ENCODE peak calls at places on chromosomes 6 and 20, in ten cellular contexts. B, Q, I, M, U, F, Z, P, E and A are unnamed samples.

GRCh38 chr6:52416629-52417151 is 3.5 kb upstream of the EFHC1 start:
- DNase-seq in B (peak), Q (peak), I (peak), M (peak), U (no peak), F (peak), Z (no peak), P (no peak), E (no peak), A (peak)

GRCh38 chr20:58665606-58666005 is 14.5 kb downstream of the STX16 start:
- DNase-seq in B (no peak), Q (no peak), I (no peak), M (no peak), U (no peak), F (no peak), Z (peak), P (no peak), E (no peak), A (no peak)

GRCh38 chr6:140670013-140670412 is 1295.6 kb upstream of the CITED2 start:
- DNase-seq in B (no peak), Q (peak), I (peak), M (no peak), U (no peak), F (peak), Z (no peak), P (no peak), E (no peak), A (no peak)

GRCh38 chr6:43764767-43765166 is 5.2 kb upstream of the VEGFA start:
- DNase-seq in B (no peak), Q (no peak), I (no peak), M (peak), U (no peak), F (no peak), Z (no peak), P (no peak), E (no peak), A (no peak)

GRCh38 chr6:166605752-166606151 is 19.3 kb upstream of the RAMACL start:
- DNase-seq in B (no peak), Q (no peak), I (no peak), M (no peak), U (no peak), F (no peak), Z (no peak), P (no peak), E (no peak), A (no peak)

GRCh38 chr6:25998379-25998778 is 35.8 kb downstream of the TRIM38 start:
- DNase-seq in B (no peak), Q (no peak), I (no peak), M (no peak), U (no peak), F (no peak), Z (no peak), P (no peak), E (no peak), A (no peak)

GRCh38 chr6:106125925-106126435 is 39.8 kb downstream of the PRDM1 start:
- DNase-seq in B (peak), Q (no peak), I (no peak), M (no peak), U (no peak), F (no peak), Z (no peak), P (no peak), E (no peak), A (peak)

GRCh38 chr6:15882915-15883314 is 220.1 kb upstream of the DTNBP1 start:
- DNase-seq in B (no peak), Q (no peak), I (no peak), M (no peak), U (peak), F (no peak), Z (no peak), P (no peak), E (no peak), A (no peak)

GRCh38 chr20:51481311-51481997 is 61.1 kb downstream of the NFATC2 start:
- DNase-seq in B (peak), Q (no peak), I (no peak), M (no peak), U (no peak), F (no peak), Z (no peak), P (no peak), E (no peak), A (peak)

GRCh38 chr6:134510920-134511319 is 193.0 kb upstream of the SGK1 start:
- DNase-seq in B (no peak), Q (no peak), I (no peak), M (no peak), U (no peak), F (no peak), Z (no peak), P (no peak), E (no peak), A (no peak)

GRCh38 chr20:58366866-58367265 is 22.2 kb upstream of the VAPB start:
- DNase-seq in B (no peak), Q (no peak), I (peak), M (no peak), U (no peak), F (no peak), Z (no peak), P (no peak), E (no peak), A (no peak)

GRCh38 chr20:16904751-16905150 is 156.6 kb downstream of the OTOR start:
- DNase-seq in B (no peak), Q (no peak), I (no peak), M (peak), U (no peak), F (no peak), Z (no peak), P (no peak), E (no peak), A (no peak)
- TF ChIP-seq CTCF in B (no peak), Q (no peak), I (no peak), M (no peak), U (no peak), F (no peak), Z (no peak), P (peak), E (no peak), A (no peak)

DNA sequence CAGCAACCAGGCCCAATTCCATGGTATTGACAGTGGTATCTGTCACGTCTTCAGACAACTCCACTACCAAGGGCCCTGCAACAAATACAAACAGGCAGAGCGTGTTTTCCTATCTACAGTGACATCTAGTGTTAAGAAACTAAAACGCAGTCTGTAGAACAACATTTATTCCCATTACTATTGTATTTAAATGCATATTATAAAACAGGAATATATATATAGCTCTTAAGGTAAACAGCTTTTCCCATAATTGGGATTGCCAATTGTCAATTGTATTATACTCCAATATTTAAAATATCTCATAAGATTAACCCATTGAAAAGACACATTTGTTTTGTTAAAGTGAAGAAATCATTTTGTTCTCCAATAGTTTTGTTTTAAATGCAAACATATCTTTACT is 97.2 kb downstream of the KIF16B start:
- DNase-seq in B (peak), Q (peak), I (peak), M (peak), U (no peak), F (peak), Z (no peak), P (no peak), E (no peak), A (peak)
- TF ChIP-seq CTCF in B (peak), Q (peak), I (peak), M (peak), U (peak), F (peak), Z (peak), P (no peak), E (peak), A (peak)

GRCh38 chr6:148431413-148431812 is 88.8 kb downstream of the SASH1 start:
- DNase-seq in B (no peak), Q (no peak), I (no peak), M (no peak), U (no peak), F (no peak), Z (no peak), P (no peak), E (no peak), A (no peak)
- TF ChIP-seq CTCF in B (no peak), Q (no peak), I (no peak), M (no peak), U (no peak), F (no peak), Z (no peak), P (no peak), E (no peak), A (no peak)

GRCh38 chr6:129488313-129488712 is 221.7 kb downstream of the ARHGAP18 start:
- DNase-seq in B (no peak), Q (no peak), I (no peak), M (no peak), U (no peak), F (no peak), Z (no peak), P (no peak), E (no peak), A (no peak)

GRCh38 chr6:129491436-129491835 is 218.5 kb downstream of the ARHGAP18 start:
- DNase-seq in B (no peak), Q (no peak), I (peak), M (no peak), U (no peak), F (peak), Z (no peak), P (no peak), E (no peak), A (no peak)

GRCh38 chr6:129490551-129491245 is 219.3 kb downstream of the ARHGAP18 start:
- DNase-seq in B (peak), Q (peak), I (peak), M (no peak), U (no peak), F (peak), Z (no peak), P (no peak), E (peak), A (peak)

GRCh38 chr6:129486333-129486732 is 223.6 kb downstream of the ARHGAP18 start:
- DNase-seq in B (no peak), Q (no peak), I (no peak), M (no peak), U (no peak), F (peak), Z (no peak), P (no peak), E (no peak), A (no peak)

GRCh38 chr6:129489215-129489765 is 220.7 kb downstream of the ARHGAP18 start:
- DNase-seq in B (no peak), Q (no peak), I (no peak), M (no peak), U (no peak), F (no peak), Z (no peak), P (no peak), E (no peak), A (no peak)
- TF ChIP-seq CTCF in B (no peak), Q (no peak), I (no peak), M (no peak), U (no peak), F (no peak), Z (no peak), P (no peak), E (no peak), A (no peak)

GRCh38 chr20:8664778-8665177 is 404.1 kb upstream of the PLCB4 start:
- DNase-seq in B (no peak), Q (no peak), I (no peak), M (peak), U (no peak), F (no peak), Z (no peak), P (no peak), E (no peak), A (no peak)
- TF ChIP-seq CTCF in B (no peak), Q (no peak), I (no peak), M (peak), U (no peak), F (no peak), Z (peak), P (no peak), E (no peak), A (no peak)

GRCh38 chr6:8707956-8708772 is 272.8 kb upstream of the SLC35B3 start:
- DNase-seq in B (peak), Q (no peak), I (no peak), M (peak), U (no peak), F (peak), Z (no peak), P (no peak), E (no peak), A (no peak)
- TF ChIP-seq CTCF in B (peak), Q (no peak), I (no peak), M (peak), U (no peak), F (peak), Z (no peak), P (no peak), E (no peak), A (peak)

DNA sequence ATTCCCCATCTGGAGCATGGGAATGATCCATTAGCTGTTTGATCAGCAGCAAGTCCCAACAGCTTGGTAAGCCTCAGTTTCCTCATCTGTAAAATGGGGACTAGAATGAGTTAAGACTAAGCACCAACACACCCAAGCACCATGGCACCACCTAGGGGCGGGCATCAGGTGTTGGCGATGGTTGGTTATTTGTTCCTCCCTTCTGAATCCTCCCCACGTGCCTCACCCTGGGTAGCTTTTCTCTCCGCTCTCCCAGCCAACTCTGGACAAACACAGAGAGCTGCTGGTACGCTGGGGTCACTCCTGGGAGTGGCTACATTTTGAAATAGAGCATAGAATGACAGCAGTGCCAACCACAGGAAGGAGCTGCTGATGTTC is 13.3 kb upstream of the ITPR3 start:
- DNase-seq in B (peak), Q (no peak), I (no peak), M (no peak), U (no peak), F (no peak), Z (no peak), P (no peak), E (no peak), A (peak)
- TF ChIP-seq CTCF in B (peak), Q (peak), I (peak), M (peak), U (no peak), F (peak), Z (no peak), P (peak), E (peak), A (peak)